ENCODE peak calls at places on chromosome 4, in nine cellular contexts. I, C, O, P, U, V, T, M and L are unnamed samples.

GRCh38 chr4:89296399-89296798 is 11.2 kb downstream of the GPRIN3 start:
- DNase-seq in V (no peak), P (no peak), C (no peak), U (no peak), I (no peak), T (no peak), M (no peak), O (no peak), L (no peak)

GRCh38 chr4:14100349-14100748 is 472.8 kb upstream of the BOD1L1 start:
- DNase-seq in I (no peak), P (no peak), U (no peak), O (no peak), V (no peak), M (no peak), T (no peak), C (no peak), L (no peak)

GRCh38 chr4:44725861-44726820 is at the start of gene GNPDA2:
- DNase-seq in C (peak; percentile 78), P (peak; percentile 60), I (peak; percentile 82), V (peak; percentile 68), O (peak; percentile 87), U (peak; percentile 79), M (peak; percentile 93), T (peak; percentile 89), L (peak; percentile 79)

GRCh38 chr4:98181815-98182214 is 38.5 kb upstream of the STPG2 start:
- DNase-seq in V (no peak), P (no peak), O (peak; percentile 7), M (no peak), I (no peak), T (no peak), U (no peak), C (no peak), L (peak; percentile 13)

GRCh38 chr4:30744957-30745640 is 24.9 kb downstream of the PCDH7 start:
- DNase-seq in V (no peak), U (no peak), I (no peak), C (no peak), T (no peak), M (no peak), P (no peak), O (no peak), L (no peak)

GRCh38 chr4:113657834-113658233 is 103.7 kb downstream of the CAMK2D start:
- DNase-seq in M (no peak), V (no peak), I (no peak), T (no peak), C (no peak), P (no peak), O (no peak), U (no peak), L (no peak)

GRCh38 chr4:7194251-7195137 is 2.2 kb downstream of the SORCS2 start:
- DNase-seq in P (no peak), O (no peak), M (peak; percentile 66), T (peak; percentile 20), C (no peak), I (peak; percentile 24), U (no peak), V (no peak), L (no peak)

GRCh38 chr4:56301181-56302076 is 85.9 kb downstream of the AASDH start:
- DNase-seq in C (peak; percentile 33), V (peak; percentile 68), I (peak; percentile 77), M (peak; percentile 92), O (peak; percentile 47), U (peak; percentile 6), P (peak; percentile 64), T (peak; percentile 34), L (peak; percentile 89)

GRCh38 chr4:15457401-15458201 is 12.1 kb upstream of the CC2D2A start:
- DNase-seq in C (no peak), I (peak; percentile 56), M (no peak), T (peak; percentile 49), U (no peak), O (peak; percentile 59), P (no peak), V (peak; percentile 38), L (no peak)

GRCh38 chr4:80713409-80713808 is 317.1 kb upstream of the BMP3 start:
- DNase-seq in V (no peak), U (no peak), M (no peak), T (no peak), I (no peak), O (no peak), C (no peak), P (no peak), L (no peak)

GRCh38 chr4:184358521-184359232 is 115.7 kb downstream of the IRF2 start:
- DNase-seq in T (no peak), O (no peak), C (no peak), V (no peak), U (no peak), I (no peak), P (no peak), M (peak; percentile 21), L (no peak)